ENCODE peak calls at places on chromosome 13, in six cellular contexts. A is sigmoid colon; H is ELR; D is activated naive CD4-positive, alpha-beta T cell treated with anti-CD3 and anti-CD28 coated beads for 36 hours; Z is activated effector memory CD4-positive, alpha-beta T cell treated with anti-CD3 and anti-CD28 coated beads, Interleukin-2, amount 50 U/mL, for 16 hours; O is activated CD8-positive, alpha-beta memory T cell treated with anti-CD3 and anti-CD28 coated beads for 1 hour. F is an unnamed sample.

GRCh38 chr13:102402292-102402691 is 444 bp upstream of the FGF14 start:
- DNase-seq in A (peak; percentile 66), O (no peak), D (peak; percentile 68), Z (peak; percentile 71), H (peak; percentile 10), F (peak; percentile 62)

GRCh38 chr13:24680258-24680920 is at the start of gene ATP12A:
- DNase-seq in Z (peak; percentile 77), D (peak; percentile 51), O (no peak), H (no peak), A (no peak), F (peak; percentile 52)

GRCh38 chr13:67023088-67023893 is 206.8 kb downstream of the PCDH9 start:
- DNase-seq in H (peak; percentile 75), O (no peak), Z (no peak), D (no peak), A (no peak), F (no peak)

GRCh38 chr13:94708031-94708571 is 4.2 kb downstream of the SOX21 start:
- DNase-seq in D (no peak), Z (no peak), O (no peak), A (no peak), H (no peak), F (no peak)

GRCh38 chr13:52650731-52651130 is 1.9 kb upstream of the SUGT1 start:
- DNase-seq in H (no peak), O (no peak), A (no peak), Z (no peak), D (no peak), F (no peak)

GRCh38 chr13:103157034-103157433 is 90.8 kb upstream of the SLC10A2 start:
- DNase-seq in D (no peak), H (no peak), A (no peak), O (no peak), Z (no peak), F (no peak)

GRCh38 chr13:34700155-34700554 is 241.9 kb upstream of the NBEA start:
- DNase-seq in O (no peak), Z (no peak), A (no peak), H (no peak), D (no peak), F (no peak)

GRCh38 chr13:103539265-103539664 is 473.0 kb upstream of the SLC10A2 start:
- DNase-seq in D (no peak), O (no peak), Z (no peak), A (no peak), H (no peak), F (no peak)

GRCh38 chr13:51364404-51365008 is 25.0 kb downstream of the SERPINE3 start:
- DNase-seq in A (no peak), O (no peak), H (peak; percentile 78), Z (no peak), D (no peak), F (peak; percentile 66)

GRCh38 chr13:100520936-100521765 is 67.4 kb downstream of the GGACT start:
- DNase-seq in D (no peak), A (no peak), O (no peak), Z (no peak), H (no peak), F (no peak)

GRCh38 chr13:50268500-50268899 is 253.3 kb downstream of the KCNRG start:
- DNase-seq in A (no peak), H (peak; percentile 26), Z (no peak), D (no peak), O (no peak), F (peak; percentile 23)

GRCh38 chr13:94612050-94612449 is 10.4 kb downstream of the GPR180 start:
- DNase-seq in D (no peak), O (no peak), H (no peak), Z (no peak), A (no peak), F (no peak)

GRCh38 chr13:40238761-40239160 is 427.7 kb downstream of the FOXO1 start:
- DNase-seq in Z (no peak), O (no peak), H (no peak), D (no peak), A (no peak), F (no peak)

GRCh38 chr13:91017669-91018053 is 329.8 kb upstream of the MIR17HG start:
- DNase-seq in D (no peak), Z (no peak), A (no peak), O (no peak), H (peak; percentile 60), F (no peak)

GRCh38 chr13:85266331-85266730 is 532.9 kb downstream of the SLITRK6 start:
- DNase-seq in H (peak; percentile 46), Z (no peak), D (no peak), A (no peak), O (no peak), F (no peak)

GRCh38 chr13:77002590-77003190 is 10.8 kb downstream of the CLN5 start:
- DNase-seq in D (no peak), O (no peak), H (peak; percentile 59), A (no peak), Z (no peak), F (peak; percentile 66)

GRCh38 chr13:109844396-109844795 is 58.0 kb upstream of the IRS2 start:
- DNase-seq in D (no peak), O (no peak), Z (no peak), A (peak; percentile 70), H (peak; percentile 68), F (peak; percentile 52)

GRCh38 chr13:52882803-52883202 is 34.4 kb upstream of the PCDH8 start:
- DNase-seq in D (no peak), Z (no peak), O (no peak), H (no peak), A (no peak), F (no peak)

GRCh38 chr13:46179576-46180368 is 2.2 kb downstream of the LCP1 start:
- DNase-seq in D (peak; percentile 87), H (no peak), O (peak; percentile 53), A (no peak), Z (peak; percentile 90), F (no peak)

GRCh38 chr13:40137400-40137799 is 481.9 kb downstream of the COG6 start:
- DNase-seq in O (no peak), A (no peak), Z (no peak), H (no peak), D (no peak), F (no peak)

GRCh38 chr13:28655566-28655965 is 3.4 kb upstream of the POMP start:
- DNase-seq in O (no peak), H (peak; percentile 79), Z (no peak), D (no peak), A (no peak), F (peak; percentile 85)